ENCODE peak calls at places on chromosome 2, in ten cellular contexts. One of them, this sample, is unnamed.

GRCh38 chr2:135952891-135953290 is 32.5 kb downstream of the DARS1 start:
- DNase-seq in NCI-H460: no peak
- DNase-seq in activated CD4-positive, alpha-beta T cell treated with anti-CD3 and anti-CD28 coated beads, Interleukin-2, amount 50 U/mL, for 48 hours: no peak
- DNase-seq in CD8-positive, alpha-beta memory T cell: no peak
- DNase-seq in mesothelial cell of epicardium: no peak
- DNase-seq in NCI-H1694: no peak
- DNase-seq in stimulated activated CD4-positive, alpha-beta T cell treated with anti-CD3 and anti-CD28 coated beads, Interleukin-2, amount 100 ng/mL, for 48 hours: no peak
- DNase-seq in naive thymus-derived CD4-positive, alpha-beta T cell: no peak
- DNase-seq in RWPE1: no peak
- DNase-seq in Caki2: no peak
- DNase-seq in this sample: no peak

GRCh38 chr2:230903251-230904150 is 21.5 kb downstream of the GPR55 start:
- DNase-seq in naive thymus-derived CD4-positive, alpha-beta T cell: no peak
- DNase-seq in stimulated activated CD4-positive, alpha-beta T cell treated with anti-CD3 and anti-CD28 coated beads, Interleukin-2, amount 100 ng/mL, for 48 hours: no peak
- DNase-seq in RWPE1: no peak
- DNase-seq in Caki2: no peak
- DNase-seq in mesothelial cell of epicardium: no peak
- DNase-seq in NCI-H460: no peak
- DNase-seq in activated CD4-positive, alpha-beta T cell treated with anti-CD3 and anti-CD28 coated beads, Interleukin-2, amount 50 U/mL, for 48 hours: peak
- DNase-seq in CD8-positive, alpha-beta memory T cell: no peak
- DNase-seq in NCI-H1694: no peak
- DNase-seq in this sample: no peak

GRCh38 chr2:191115391-191115790 is 35.4 kb downstream of the STAT4 start:
- DNase-seq in Caki2: peak
- DNase-seq in RWPE1: peak
- DNase-seq in stimulated activated CD4-positive, alpha-beta T cell treated with anti-CD3 and anti-CD28 coated beads, Interleukin-2, amount 100 ng/mL, for 48 hours: peak
- DNase-seq in CD8-positive, alpha-beta memory T cell: peak
- DNase-seq in activated CD4-positive, alpha-beta T cell treated with anti-CD3 and anti-CD28 coated beads, Interleukin-2, amount 50 U/mL, for 48 hours: peak
- DNase-seq in mesothelial cell of epicardium: no peak
- DNase-seq in NCI-H1694: no peak
- DNase-seq in NCI-H460: no peak
- DNase-seq in naive thymus-derived CD4-positive, alpha-beta T cell: no peak
- DNase-seq in this sample: no peak

GRCh38 chr2:76341439-76341838 is 630.7 kb upstream of the GCFC2 start:
- DNase-seq in activated CD4-positive, alpha-beta T cell treated with anti-CD3 and anti-CD28 coated beads, Interleukin-2, amount 50 U/mL, for 48 hours: no peak
- DNase-seq in CD8-positive, alpha-beta memory T cell: no peak
- DNase-seq in naive thymus-derived CD4-positive, alpha-beta T cell: no peak
- DNase-seq in NCI-H1694: no peak
- DNase-seq in RWPE1: no peak
- DNase-seq in mesothelial cell of epicardium: no peak
- DNase-seq in NCI-H460: no peak
- DNase-seq in stimulated activated CD4-positive, alpha-beta T cell treated with anti-CD3 and anti-CD28 coated beads, Interleukin-2, amount 100 ng/mL, for 48 hours: no peak
- DNase-seq in Caki2: no peak
- DNase-seq in this sample: no peak

GRCh38 chr2:85889648-85890281 is 975 bp upstream of the ST3GAL5 start:
- DNase-seq in NCI-H1694: no peak
- DNase-seq in RWPE1: no peak
- DNase-seq in CD8-positive, alpha-beta memory T cell: peak
- DNase-seq in NCI-H460: no peak
- DNase-seq in activated CD4-positive, alpha-beta T cell treated with anti-CD3 and anti-CD28 coated beads, Interleukin-2, amount 50 U/mL, for 48 hours: no peak
- DNase-seq in stimulated activated CD4-positive, alpha-beta T cell treated with anti-CD3 and anti-CD28 coated beads, Interleukin-2, amount 100 ng/mL, for 48 hours: no peak
- DNase-seq in naive thymus-derived CD4-positive, alpha-beta T cell: no peak
- DNase-seq in mesothelial cell of epicardium: no peak
- DNase-seq in Caki2: no peak
- DNase-seq in this sample: no peak

GRCh38 chr2:8453904-8454302 is 228.0 kb upstream of the ID2 start:
- DNase-seq in NCI-H460: no peak
- DNase-seq in RWPE1: no peak
- DNase-seq in naive thymus-derived CD4-positive, alpha-beta T cell: no peak
- DNase-seq in CD8-positive, alpha-beta memory T cell: no peak
- DNase-seq in mesothelial cell of epicardium: no peak
- DNase-seq in NCI-H1694: no peak
- DNase-seq in activated CD4-positive, alpha-beta T cell treated with anti-CD3 and anti-CD28 coated beads, Interleukin-2, amount 50 U/mL, for 48 hours: no peak
- DNase-seq in stimulated activated CD4-positive, alpha-beta T cell treated with anti-CD3 and anti-CD28 coated beads, Interleukin-2, amount 100 ng/mL, for 48 hours: no peak
- DNase-seq in Caki2: peak
- DNase-seq in this sample: no peak

GRCh38 chr2:112159454-112159921 is 21.3 kb downstream of the FBLN7 start:
- DNase-seq in NCI-H460: no peak
- DNase-seq in activated CD4-positive, alpha-beta T cell treated with anti-CD3 and anti-CD28 coated beads, Interleukin-2, amount 50 U/mL, for 48 hours: no peak
- DNase-seq in mesothelial cell of epicardium: no peak
- DNase-seq in RWPE1: no peak
- DNase-seq in Caki2: no peak
- DNase-seq in CD8-positive, alpha-beta memory T cell: no peak
- DNase-seq in naive thymus-derived CD4-positive, alpha-beta T cell: no peak
- DNase-seq in stimulated activated CD4-positive, alpha-beta T cell treated with anti-CD3 and anti-CD28 coated beads, Interleukin-2, amount 100 ng/mL, for 48 hours: no peak
- DNase-seq in NCI-H1694: no peak
- DNase-seq in this sample: no peak

GRCh38 chr2:29223851-29224692 is 108.9 kb downstream of the CLIP4 start:
- DNase-seq in naive thymus-derived CD4-positive, alpha-beta T cell: no peak
- DNase-seq in Caki2: peak
- DNase-seq in NCI-H1694: no peak
- DNase-seq in NCI-H460: no peak
- DNase-seq in CD8-positive, alpha-beta memory T cell: no peak
- DNase-seq in stimulated activated CD4-positive, alpha-beta T cell treated with anti-CD3 and anti-CD28 coated beads, Interleukin-2, amount 100 ng/mL, for 48 hours: no peak
- DNase-seq in mesothelial cell of epicardium: no peak
- DNase-seq in activated CD4-positive, alpha-beta T cell treated with anti-CD3 and anti-CD28 coated beads, Interleukin-2, amount 50 U/mL, for 48 hours: no peak
- DNase-seq in RWPE1: peak
- DNase-seq in this sample: no peak

GRCh38 chr2:239939736-239940483 is 85.2 kb downstream of the NDUFA10 start:
- DNase-seq in mesothelial cell of epicardium: peak
- DNase-seq in CD8-positive, alpha-beta memory T cell: no peak
- DNase-seq in RWPE1: no peak
- DNase-seq in activated CD4-positive, alpha-beta T cell treated with anti-CD3 and anti-CD28 coated beads, Interleukin-2, amount 50 U/mL, for 48 hours: no peak
- DNase-seq in Caki2: no peak
- DNase-seq in stimulated activated CD4-positive, alpha-beta T cell treated with anti-CD3 and anti-CD28 coated beads, Interleukin-2, amount 100 ng/mL, for 48 hours: no peak
- DNase-seq in NCI-H460: no peak
- DNase-seq in naive thymus-derived CD4-positive, alpha-beta T cell: no peak
- DNase-seq in NCI-H1694: no peak
- DNase-seq in this sample: no peak

GRCh38 chr2:23298551-23298950 is 86.4 kb upstream of the KLHL29 start:
- DNase-seq in CD8-positive, alpha-beta memory T cell: no peak
- DNase-seq in naive thymus-derived CD4-positive, alpha-beta T cell: no peak
- DNase-seq in activated CD4-positive, alpha-beta T cell treated with anti-CD3 and anti-CD28 coated beads, Interleukin-2, amount 50 U/mL, for 48 hours: no peak
- DNase-seq in mesothelial cell of epicardium: no peak
- DNase-seq in stimulated activated CD4-positive, alpha-beta T cell treated with anti-CD3 and anti-CD28 coated beads, Interleukin-2, amount 100 ng/mL, for 48 hours: no peak
- DNase-seq in RWPE1: no peak
- DNase-seq in NCI-H460: no peak
- DNase-seq in NCI-H1694: no peak
- DNase-seq in Caki2: no peak
- DNase-seq in this sample: no peak

GRCh38 chr2:174166261-174166660 is 82.1 kb downstream of the OLA1 start:
- DNase-seq in CD8-positive, alpha-beta memory T cell: no peak
- DNase-seq in mesothelial cell of epicardium: no peak
- DNase-seq in stimulated activated CD4-positive, alpha-beta T cell treated with anti-CD3 and anti-CD28 coated beads, Interleukin-2, amount 100 ng/mL, for 48 hours: no peak
- DNase-seq in activated CD4-positive, alpha-beta T cell treated with anti-CD3 and anti-CD28 coated beads, Interleukin-2, amount 50 U/mL, for 48 hours: no peak
- DNase-seq in NCI-H460: no peak
- DNase-seq in naive thymus-derived CD4-positive, alpha-beta T cell: no peak
- DNase-seq in RWPE1: no peak
- DNase-seq in Caki2: no peak
- DNase-seq in NCI-H1694: no peak
- DNase-seq in this sample: no peak

GRCh38 chr2:235641333-235641732 is 147.5 kb downstream of the AGAP1 start:
- DNase-seq in mesothelial cell of epicardium: no peak
- DNase-seq in RWPE1: no peak
- DNase-seq in activated CD4-positive, alpha-beta T cell treated with anti-CD3 and anti-CD28 coated beads, Interleukin-2, amount 50 U/mL, for 48 hours: no peak
- DNase-seq in CD8-positive, alpha-beta memory T cell: no peak
- DNase-seq in stimulated activated CD4-positive, alpha-beta T cell treated with anti-CD3 and anti-CD28 coated beads, Interleukin-2, amount 100 ng/mL, for 48 hours: no peak
- DNase-seq in NCI-H460: no peak
- DNase-seq in naive thymus-derived CD4-positive, alpha-beta T cell: no peak
- DNase-seq in Caki2: no peak
- DNase-seq in NCI-H1694: no peak
- DNase-seq in this sample: no peak

GRCh38 chr2:27212626-27213471 is 781 bp upstream of the SLC5A6 start:
- DNase-seq in NCI-H460: no peak
- DNase-seq in naive thymus-derived CD4-positive, alpha-beta T cell: peak
- DNase-seq in stimulated activated CD4-positive, alpha-beta T cell treated with anti-CD3 and anti-CD28 coated beads, Interleukin-2, amount 100 ng/mL, for 48 hours: no peak
- DNase-seq in Caki2: peak
- DNase-seq in mesothelial cell of epicardium: no peak
- DNase-seq in activated CD4-positive, alpha-beta T cell treated with anti-CD3 and anti-CD28 coated beads, Interleukin-2, amount 50 U/mL, for 48 hours: peak
- DNase-seq in NCI-H1694: peak
- DNase-seq in RWPE1: peak
- DNase-seq in CD8-positive, alpha-beta memory T cell: peak
- DNase-seq in this sample: no peak

GRCh38 chr2:121185571-121186074 is 99.4 kb downstream of the TFCP2L1 start:
- DNase-seq in mesothelial cell of epicardium: no peak
- DNase-seq in NCI-H1694: no peak
- DNase-seq in NCI-H460: no peak
- DNase-seq in Caki2: no peak
- DNase-seq in naive thymus-derived CD4-positive, alpha-beta T cell: no peak
- DNase-seq in activated CD4-positive, alpha-beta T cell treated with anti-CD3 and anti-CD28 coated beads, Interleukin-2, amount 50 U/mL, for 48 hours: no peak
- DNase-seq in CD8-positive, alpha-beta memory T cell: no peak
- DNase-seq in stimulated activated CD4-positive, alpha-beta T cell treated with anti-CD3 and anti-CD28 coated beads, Interleukin-2, amount 100 ng/mL, for 48 hours: no peak
- DNase-seq in RWPE1: peak
- DNase-seq in this sample: no peak

GRCh38 chr2:227595797-227596196 is 2.9 kb upstream of the SCYGR2 start:
- DNase-seq in stimulated activated CD4-positive, alpha-beta T cell treated with anti-CD3 and anti-CD28 coated beads, Interleukin-2, amount 100 ng/mL, for 48 hours: no peak
- DNase-seq in CD8-positive, alpha-beta memory T cell: no peak
- DNase-seq in NCI-H460: no peak
- DNase-seq in activated CD4-positive, alpha-beta T cell treated with anti-CD3 and anti-CD28 coated beads, Interleukin-2, amount 50 U/mL, for 48 hours: no peak
- DNase-seq in naive thymus-derived CD4-positive, alpha-beta T cell: no peak
- DNase-seq in RWPE1: no peak
- DNase-seq in NCI-H1694: no peak
- DNase-seq in mesothelial cell of epicardium: no peak
- DNase-seq in Caki2: no peak
- DNase-seq in this sample: no peak

GRCh38 chr2:120005834-120006521 is 6.9 kb upstream of the EPB41L5 start:
- DNase-seq in CD8-positive, alpha-beta memory T cell: no peak
- DNase-seq in NCI-H1694: no peak
- DNase-seq in naive thymus-derived CD4-positive, alpha-beta T cell: no peak
- DNase-seq in Caki2: no peak
- DNase-seq in mesothelial cell of epicardium: no peak
- DNase-seq in activated CD4-positive, alpha-beta T cell treated with anti-CD3 and anti-CD28 coated beads, Interleukin-2, amount 50 U/mL, for 48 hours: no peak
- DNase-seq in stimulated activated CD4-positive, alpha-beta T cell treated with anti-CD3 and anti-CD28 coated beads, Interleukin-2, amount 100 ng/mL, for 48 hours: no peak
- DNase-seq in RWPE1: no peak
- DNase-seq in NCI-H460: no peak
- DNase-seq in this sample: peak

GRCh38 chr2:112156152-112156986 is 18.2 kb downstream of the FBLN7 start:
- DNase-seq in stimulated activated CD4-positive, alpha-beta T cell treated with anti-CD3 and anti-CD28 coated beads, Interleukin-2, amount 100 ng/mL, for 48 hours: no peak
- DNase-seq in naive thymus-derived CD4-positive, alpha-beta T cell: no peak
- DNase-seq in activated CD4-positive, alpha-beta T cell treated with anti-CD3 and anti-CD28 coated beads, Interleukin-2, amount 50 U/mL, for 48 hours: peak
- DNase-seq in Caki2: no peak
- DNase-seq in NCI-H460: no peak
- DNase-seq in RWPE1: peak
- DNase-seq in CD8-positive, alpha-beta memory T cell: peak
- DNase-seq in mesothelial cell of epicardium: no peak
- DNase-seq in NCI-H1694: no peak
- DNase-seq in this sample: no peak